ENCODE peak calls at places on chromosome 16, in eight cellular contexts. V, S, E, M, O, A, Z and Q are unnamed samples.

GRCh38 chr16:50742521-50743150 is 750 bp downstream of the CYLD start:
- DNase-seq in S (peak), Z (peak), M (no peak), O (no peak), E (no peak), V (no peak), A (peak), Q (no peak)

GRCh38 chr16:22318690-22319358 is 21.6 kb downstream of the POLR3E start:
- DNase-seq in V (no peak), M (no peak), O (no peak), Z (peak), A (peak), S (no peak), E (no peak), Q (peak)

GRCh38 chr16:54923055-54923473 is 7.6 kb upstream of the IRX5 start:
- DNase-seq in S (no peak), M (no peak), V (no peak), Z (no peak), E (no peak), O (no peak), A (no peak), Q (no peak)

GRCh38 chr16:13379266-13379665 is 477.9 kb downstream of the SHISA9 start:
- DNase-seq in Z (no peak), E (no peak), V (no peak), O (no peak), M (no peak), S (no peak), A (no peak), Q (no peak)

GRCh38 chr16:8848939-8849391 is 19.8 kb downstream of the CARHSP1 start:
- DNase-seq in S (no peak), Z (peak), V (peak), O (no peak), E (no peak), A (no peak), M (no peak), Q (no peak)

GRCh38 chr16:83549836-83550569 is 257.8 kb upstream of the HSBP1 start:
- DNase-seq in S (no peak), A (no peak), E (no peak), Z (peak), O (no peak), V (no peak), M (no peak), Q (no peak)

GRCh38 chr16:66264311-66265105 is 102.0 kb upstream of the CDH5 start:
- DNase-seq in V (peak), A (no peak), S (no peak), M (no peak), O (no peak), E (no peak), Z (no peak), Q (no peak)

GRCh38 chr16:9092963-9093477 is 1.6 kb downstream of the HAPSTR1 start:
- DNase-seq in A (peak), M (no peak), S (no peak), V (no peak), O (peak), Z (no peak), E (no peak), Q (peak)

GRCh38 chr16:72621651-72622050 is 426.3 kb downstream of the ZFHX3 start:
- DNase-seq in O (no peak), V (no peak), Z (peak), S (no peak), M (no peak), A (no peak), E (no peak), Q (no peak)

GRCh38 chr16:1996175-1996574 is 6.4 kb downstream of the SYNGR3 start:
- DNase-seq in O (no peak), V (no peak), A (no peak), S (no peak), Z (no peak), M (no peak), E (no peak), Q (no peak)

GRCh38 chr16:67663151-67663876 is 2.6 kb downstream of the PARD6A start:
- DNase-seq in V (no peak), O (no peak), S (no peak), E (no peak), M (peak), Z (peak), A (no peak), Q (no peak)

GRCh38 chr16:59988591-59988990 is 1254.5 kb upstream of the GOT2 start:
- DNase-seq in E (no peak), M (no peak), A (no peak), Z (no peak), V (no peak), S (no peak), O (no peak), Q (no peak)

GRCh38 chr16:71461686-71462648 is at the start of gene ZNF23:
- DNase-seq in V (peak), S (peak), M (peak), O (peak), A (peak), Z (peak), E (peak), Q (peak)
- TF ChIP-seq CTCF in V (no peak), S (peak), M (no peak), O (no peak), A (no peak), Z (no peak), E (no peak), Q (no peak)

DNA sequence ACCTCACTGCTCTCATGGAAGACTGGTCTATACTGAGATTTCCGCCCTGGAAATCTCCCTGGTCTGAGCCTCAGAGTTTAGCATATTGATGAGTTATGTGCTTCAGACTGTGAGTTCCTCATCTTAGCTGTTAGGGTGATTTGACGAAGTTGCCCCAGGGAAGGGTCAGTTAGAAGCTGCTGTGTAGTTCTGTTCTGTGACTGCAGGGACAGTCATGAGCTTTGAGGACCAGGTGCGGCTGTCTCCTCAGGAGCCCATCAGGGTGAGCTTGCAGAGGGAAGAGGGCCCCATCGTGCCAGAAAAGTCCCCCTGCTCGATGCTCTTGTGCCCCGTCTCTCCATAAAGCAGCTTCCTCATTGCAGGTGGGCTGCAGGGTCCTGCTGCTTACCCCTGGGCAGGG is 28.3 kb upstream of the IL17C start:
- DNase-seq in S (no peak), Z (no peak), E (no peak), V (no peak), O (no peak), A (no peak), M (no peak), Q (no peak)
- TF ChIP-seq CTCF in S (no peak), Z (no peak), E (no peak), V (no peak), O (no peak), A (peak), M (no peak), Q (peak)

GRCh38 chr16:58024347-58024672 is 1.2 kb upstream of the MMP15 start:
- DNase-seq in A (no peak), O (no peak), M (no peak), Z (no peak), S (peak), E (no peak), V (no peak), Q (no peak)

GRCh38 chr16:58019866-58020538 is 5.6 kb upstream of the MMP15 start:
- DNase-seq in Z (no peak), V (no peak), O (no peak), E (no peak), A (no peak), S (peak), M (no peak), Q (no peak)

GRCh38 chr16:58022601-58023371 is 2.8 kb upstream of the MMP15 start:
- DNase-seq in O (no peak), M (no peak), A (no peak), V (no peak), S (peak), Z (peak), E (no peak), Q (no peak)

GRCh38 chr16:58020628-58021521 is 4.7 kb upstream of the MMP15 start:
- DNase-seq in Z (peak), E (no peak), S (peak), M (no peak), A (peak), V (no peak), O (no peak), Q (peak)

GRCh38 chr16:58021661-58022551 is 3.6 kb upstream of the MMP15 start:
- DNase-seq in M (no peak), V (no peak), A (no peak), S (peak), Z (peak), E (no peak), O (no peak), Q (no peak)
- TF ChIP-seq CTCF in M (no peak), V (no peak), A (no peak), S (no peak), Z (no peak), E (no peak), O (no peak), Q (no peak)

GRCh38 chr16:49513040-49513439 is 139.4 kb downstream of the C16orf78 start:
- DNase-seq in A (no peak), E (no peak), S (no peak), O (no peak), M (no peak), V (no peak), Z (no peak), Q (no peak)
- TF ChIP-seq CTCF in A (no peak), E (no peak), S (peak), O (no peak), M (no peak), V (no peak), Z (no peak), Q (peak)

GRCh38 chr16:369866-370436 is 387 bp downstream of the MRPL28 start:
- DNase-seq in Z (peak), O (no peak), S (no peak), E (no peak), M (peak), A (no peak), V (no peak), Q (no peak)

GRCh38 chr16:370980-371728 is 816 bp upstream of the MRPL28 start:
- DNase-seq in S (no peak), E (no peak), M (peak), Z (no peak), A (no peak), O (no peak), V (no peak), Q (no peak)

GRCh38 chr16:369275-369865 is 968 bp downstream of the MRPL28 start:
- DNase-seq in E (no peak), A (no peak), Z (no peak), O (no peak), M (peak), V (no peak), S (no peak), Q (no peak)

GRCh38 chr16:371729-372521 is 1.6 kb upstream of the MRPL28 start:
- DNase-seq in S (no peak), V (no peak), M (peak), A (no peak), Z (no peak), O (no peak), E (no peak), Q (no peak)

GRCh38 chr16:370443-370842 is at the start of gene MRPL28:
- DNase-seq in A (peak), Z (peak), S (peak), M (peak), E (peak), O (peak), V (peak), Q (peak)
- TF ChIP-seq CTCF in A (no peak), Z (no peak), S (no peak), M (no peak), E (no peak), O (no peak), V (no peak), Q (no peak)

GRCh38 chr16:48044117-48044516 is 111.7 kb downstream of the ABCC12 start:
- DNase-seq in E (no peak), A (no peak), V (no peak), Z (no peak), O (no peak), M (no peak), S (no peak), Q (no peak)

GRCh38 chr16:48047755-48048154 is 108.0 kb downstream of the ABCC12 start:
- DNase-seq in M (no peak), O (no peak), S (no peak), A (no peak), V (no peak), E (no peak), Z (no peak), Q (no peak)

GRCh38 chr16:48047273-48047672 is 108.5 kb downstream of the ABCC12 start:
- DNase-seq in Z (no peak), A (no peak), E (no peak), O (no peak), S (no peak), M (no peak), V (no peak), Q (no peak)

DNA sequence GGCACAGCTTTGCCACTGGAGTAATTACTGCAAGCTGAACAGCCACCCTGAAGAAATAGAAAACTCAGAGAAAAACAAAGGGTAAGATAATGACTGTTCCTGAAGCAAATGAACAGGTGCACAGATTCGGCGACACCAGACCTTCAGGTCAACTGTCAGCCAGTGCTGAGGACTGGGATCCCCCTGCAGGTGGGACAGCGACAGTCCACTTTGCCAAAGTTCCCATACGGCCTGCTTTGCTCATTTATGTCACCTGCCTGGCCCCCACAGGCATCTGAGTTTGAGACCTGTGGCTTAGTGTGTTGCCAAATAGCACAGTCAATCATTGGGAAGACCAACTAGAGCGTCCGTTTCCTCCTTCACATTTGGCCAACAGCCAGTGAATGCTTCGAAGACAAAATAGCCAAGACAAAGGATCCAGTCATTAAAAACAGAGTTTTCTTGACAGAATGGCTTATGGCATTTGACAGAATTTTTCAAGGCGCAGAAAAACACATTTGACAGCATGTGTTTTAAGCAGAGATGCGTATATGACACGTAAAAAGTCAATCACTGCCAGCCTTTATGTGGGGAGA is 113.8 kb downstream of the ABCC12 start:
- DNase-seq in A (peak), Z (no peak), O (no peak), M (no peak), S (no peak), V (no peak), E (no peak), Q (no peak)
- TF ChIP-seq CTCF in A (peak), Z (no peak), O (no peak), M (no peak), S (no peak), V (no peak), E (no peak), Q (peak)

GRCh38 chr16:57186630-57187507 is 740 bp downstream of the RSPRY1 start:
- DNase-seq in V (peak), S (no peak), M (no peak), O (peak), Z (peak), E (no peak), A (peak), Q (peak)
- TF ChIP-seq CTCF in V (no peak), S (no peak), M (no peak), O (no peak), Z (no peak), E (no peak), A (no peak), Q (no peak)